ENCODE peak calls at places on chromosomes 16 and 17, in seven cellular contexts. One of them, this sample, is unnamed. For H3K4me1, the result is how much of the 10 kb centered on the place peaks cover.

GRCh38 chr17:75514299-75515228 is 773 bp downstream of the CASKIN2 start:
- DNase-seq in A549: no peak
- DNase-seq in K562: peak
- DNase-seq in mesendoderm: peak
- DNase-seq in H9: no peak
- DNase-seq in cardiac muscle cell: no peak
- DNase-seq in OCI-LY7: no peak
- DNase-seq in this sample: no peak

GRCh38 chr16:10145636-10146035 is 36.6 kb downstream of the GRIN2A start:
- DNase-seq in A549: no peak
- DNase-seq in K562: no peak
- DNase-seq in mesendoderm: no peak
- DNase-seq in H9: no peak
- DNase-seq in cardiac muscle cell: no peak
- DNase-seq in OCI-LY7: no peak
- DNase-seq in this sample: no peak

GRCh38 chr17:65670667-65671371 is 109.4 kb upstream of the AXIN2 start:
- DNase-seq in A549: no peak
- DNase-seq in K562: no peak
- DNase-seq in mesendoderm: no peak
- DNase-seq in H9: no peak
- DNase-seq in cardiac muscle cell: no peak
- DNase-seq in OCI-LY7: no peak
- DNase-seq in this sample: no peak

GRCh38 chr16:20866792-20867191 is 33.4 kb downstream of the DCUN1D3 start:
- DNase-seq in A549: no peak
- DNase-seq in K562: no peak
- DNase-seq in mesendoderm: no peak
- DNase-seq in H9: no peak
- DNase-seq in cardiac muscle cell: no peak
- DNase-seq in OCI-LY7: no peak
- DNase-seq in this sample: no peak

GRCh38 chr16:49615606-49616005 is 240.3 kb downstream of the ZNF423 start:
- DNase-seq in A549: no peak
- DNase-seq in K562: no peak
- DNase-seq in mesendoderm: no peak
- DNase-seq in H9: peak
- DNase-seq in cardiac muscle cell: no peak
- DNase-seq in OCI-LY7: no peak
- DNase-seq in this sample: peak

GRCh38 chr17:31919802-31920525 is 16.8 kb upstream of the SUZ12 start:
- DNase-seq in A549: no peak
- DNase-seq in K562: no peak
- DNase-seq in mesendoderm: no peak
- DNase-seq in H9: no peak
- DNase-seq in cardiac muscle cell: peak
- DNase-seq in OCI-LY7: no peak
- DNase-seq in this sample: peak

GRCh38 chr16:4200000-4200780 is 41.7 kb downstream of the SRL start:
- DNase-seq in A549: peak
- DNase-seq in K562: peak
- DNase-seq in mesendoderm: peak
- DNase-seq in H9: peak
- DNase-seq in cardiac muscle cell: peak
- DNase-seq in OCI-LY7: peak
- DNase-seq in this sample: peak

GRCh38 chr17:280901-281300 is 71.7 kb downstream of the RPH3AL start:
- DNase-seq in A549: no peak
- DNase-seq in K562: no peak
- DNase-seq in mesendoderm: no peak
- DNase-seq in H9: no peak
- DNase-seq in cardiac muscle cell: no peak
- DNase-seq in OCI-LY7: no peak
- DNase-seq in this sample: peak

GRCh38 chr17:11925271-11926021 is 71.8 kb downstream of the ZNF18 start:
- DNase-seq in A549: no peak
- DNase-seq in K562: no peak
- DNase-seq in mesendoderm: peak
- DNase-seq in H9: no peak
- DNase-seq in cardiac muscle cell: no peak
- DNase-seq in OCI-LY7: no peak
- DNase-seq in this sample: no peak

GRCh38 chr17:72104164-72104862 is 16.5 kb upstream of the SOX9 start:
- DNase-seq in A549: no peak
- DNase-seq in K562: no peak
- DNase-seq in mesendoderm: no peak
- DNase-seq in H9: no peak
- DNase-seq in cardiac muscle cell: peak
- DNase-seq in OCI-LY7: no peak
- DNase-seq in this sample: no peak

GRCh38 chr17:64146418-64147109 is 16.6 kb upstream of the ERN1 start:
- DNase-seq in A549: peak
- DNase-seq in K562: peak
- DNase-seq in mesendoderm: peak
- DNase-seq in H9: peak
- DNase-seq in cardiac muscle cell: peak
- DNase-seq in OCI-LY7: peak
- DNase-seq in this sample: peak

GRCh38 chr16:1612320-1613111 is at the start of gene CRAMP1:
- DNase-seq in A549: peak
- DNase-seq in K562: no peak
- DNase-seq in mesendoderm: peak
- DNase-seq in H9: no peak
- DNase-seq in cardiac muscle cell: peak
- DNase-seq in OCI-LY7: peak
- DNase-seq in this sample: peak
- H3K4me1 ChIP-seq in A549: under half
- H3K4me1 ChIP-seq in K562: under half
- H3K4me1 ChIP-seq in mesendoderm: under half
- H3K4me1 ChIP-seq in H9: under half
- H3K4me1 ChIP-seq in cardiac muscle cell: under half
- H3K4me1 ChIP-seq in OCI-LY7: under half
- H3K4me1 ChIP-seq in this sample: under half

DNA sequence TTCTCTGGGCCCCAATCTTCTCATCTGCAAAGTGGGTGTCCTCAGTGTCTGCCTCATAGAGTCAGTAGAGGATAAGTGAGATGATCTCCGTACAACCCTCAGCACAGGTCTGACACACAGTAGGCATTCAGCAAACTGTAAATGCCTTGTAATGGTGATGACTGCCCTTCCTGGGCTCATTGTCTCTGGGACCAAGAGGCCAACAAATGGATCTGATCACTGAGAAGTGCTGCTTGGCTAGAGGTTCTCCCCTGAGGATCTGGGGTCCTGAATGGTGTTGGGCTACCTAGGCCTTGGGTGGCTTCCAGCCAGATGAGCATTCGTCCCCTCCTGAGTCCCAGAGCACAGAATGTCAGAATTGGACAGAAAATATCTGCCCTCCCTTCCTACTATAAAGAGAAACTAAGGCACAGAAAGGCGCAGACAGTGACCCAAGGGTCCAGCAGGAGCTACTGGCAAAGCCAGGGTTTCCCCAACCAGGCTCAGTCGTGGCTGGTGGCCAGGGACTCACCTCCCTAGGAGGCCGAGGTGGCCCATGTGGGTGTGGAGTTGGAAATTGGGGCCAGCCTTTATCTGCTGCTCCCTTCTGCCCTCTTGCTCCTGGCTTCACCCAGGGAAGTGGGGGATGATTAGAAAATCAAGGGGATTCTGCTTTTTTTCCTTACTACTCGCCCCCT is 910 bp downstream of the DRC7 start:
- DNase-seq in A549: no peak
- DNase-seq in K562: no peak
- DNase-seq in mesendoderm: no peak
- DNase-seq in H9: no peak
- DNase-seq in cardiac muscle cell: no peak
- DNase-seq in OCI-LY7: no peak
- DNase-seq in this sample: no peak
- H3K27ac ChIP-seq in A549: no peak
- H3K27ac ChIP-seq in K562: peak
- H3K27ac ChIP-seq in mesendoderm: no peak
- H3K27ac ChIP-seq in H9: no peak
- H3K27ac ChIP-seq in cardiac muscle cell: no peak
- H3K27ac ChIP-seq in OCI-LY7: no peak
- H3K27ac ChIP-seq in this sample: no peak

DNA sequence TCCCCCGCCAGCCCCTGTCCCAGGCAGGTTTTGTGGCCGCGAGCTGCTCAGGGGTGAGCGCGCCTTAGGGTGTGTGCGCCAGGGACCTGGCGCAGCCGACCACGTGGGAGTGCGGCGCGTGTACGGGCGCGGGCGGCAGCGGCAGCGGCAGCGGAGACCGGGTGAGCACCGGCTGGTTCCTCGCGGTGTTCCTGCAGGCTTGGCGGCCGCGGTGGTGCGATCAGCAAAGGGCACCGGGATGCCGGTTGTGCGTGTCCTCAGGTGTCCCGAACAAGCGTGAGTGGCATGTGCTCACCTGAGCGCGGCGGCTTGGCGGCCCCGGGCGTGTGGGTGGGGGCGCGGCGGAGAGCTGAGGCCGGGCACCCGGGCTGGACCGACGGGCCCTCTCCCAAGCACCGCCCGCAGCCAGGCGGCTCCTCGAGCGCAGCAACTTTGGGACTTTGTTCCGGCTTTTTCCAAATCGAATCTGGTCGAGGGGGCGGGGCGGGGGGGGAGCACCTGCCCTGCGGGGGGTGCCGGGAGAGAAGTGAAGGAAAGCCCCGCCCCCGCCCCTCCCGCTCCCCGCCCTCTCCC is 331 bp upstream of the HSD11B2 start:
- DNase-seq in A549: no peak
- DNase-seq in K562: peak
- DNase-seq in mesendoderm: no peak
- DNase-seq in H9: no peak
- DNase-seq in cardiac muscle cell: no peak
- DNase-seq in OCI-LY7: peak
- DNase-seq in this sample: no peak
- H3K4me1 ChIP-seq in A549: under half
- H3K4me1 ChIP-seq in K562: under half
- H3K4me1 ChIP-seq in mesendoderm: under half
- H3K4me1 ChIP-seq in H9: under half
- H3K4me1 ChIP-seq in cardiac muscle cell: under half
- H3K4me1 ChIP-seq in OCI-LY7: under half
- H3K4me1 ChIP-seq in this sample: under half

DNA sequence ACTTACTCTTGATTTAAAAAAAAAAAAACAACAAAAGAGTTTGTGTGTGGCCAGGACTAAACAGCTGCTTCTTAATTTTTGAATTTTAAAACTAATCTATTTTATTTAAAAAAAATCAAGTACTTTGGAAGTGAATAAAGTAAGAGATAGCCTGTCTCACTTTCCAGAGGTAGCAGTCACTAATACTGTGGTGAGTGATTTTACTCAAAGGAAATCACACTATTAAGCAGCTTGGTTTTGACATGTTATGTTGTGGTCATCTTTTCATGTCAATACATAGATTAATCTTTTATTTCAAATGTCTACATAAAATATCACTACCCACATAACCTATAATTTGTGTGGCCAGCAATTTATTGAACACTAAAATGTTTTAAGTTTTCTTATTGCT is 102.2 kb upstream of the HLF start:
- DNase-seq in A549: no peak
- DNase-seq in K562: no peak
- DNase-seq in mesendoderm: no peak
- DNase-seq in H9: no peak
- DNase-seq in cardiac muscle cell: no peak
- DNase-seq in OCI-LY7: no peak
- DNase-seq in this sample: no peak
- H3K27ac ChIP-seq in A549: no peak
- H3K27ac ChIP-seq in K562: no peak
- H3K27ac ChIP-seq in mesendoderm: no peak
- H3K27ac ChIP-seq in H9: no peak
- H3K27ac ChIP-seq in cardiac muscle cell: no peak
- H3K27ac ChIP-seq in OCI-LY7: no peak
- H3K27ac ChIP-seq in this sample: peak

DNA sequence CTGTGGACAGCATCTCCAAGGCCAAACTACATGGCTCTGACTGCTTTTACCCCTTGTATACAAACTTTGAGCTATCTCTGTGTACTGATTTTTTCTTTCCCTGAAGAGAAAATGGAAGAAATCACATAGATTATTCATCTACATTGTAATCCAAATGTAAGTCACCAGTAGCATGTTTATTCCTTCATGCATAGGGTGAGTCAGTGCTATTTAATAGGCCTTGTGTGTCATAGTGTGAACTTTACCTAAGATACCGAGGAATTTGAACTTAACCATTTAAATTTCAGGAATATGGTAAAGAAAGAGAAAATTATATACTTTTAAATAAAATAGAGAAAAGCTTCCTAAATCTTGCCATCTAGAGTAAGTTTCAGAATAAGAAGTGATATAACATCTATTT is 16.5 kb downstream of the PHKB start:
- DNase-seq in A549: no peak
- DNase-seq in K562: no peak
- DNase-seq in mesendoderm: no peak
- DNase-seq in H9: no peak
- DNase-seq in cardiac muscle cell: peak
- DNase-seq in OCI-LY7: no peak
- DNase-seq in this sample: no peak
- H3K4me1 ChIP-seq in A549: under half
- H3K4me1 ChIP-seq in K562: under half
- H3K4me1 ChIP-seq in mesendoderm: under half
- H3K4me1 ChIP-seq in H9: under half
- H3K4me1 ChIP-seq in cardiac muscle cell: under half
- H3K4me1 ChIP-seq in OCI-LY7: under half
- H3K4me1 ChIP-seq in this sample: under half

DNA sequence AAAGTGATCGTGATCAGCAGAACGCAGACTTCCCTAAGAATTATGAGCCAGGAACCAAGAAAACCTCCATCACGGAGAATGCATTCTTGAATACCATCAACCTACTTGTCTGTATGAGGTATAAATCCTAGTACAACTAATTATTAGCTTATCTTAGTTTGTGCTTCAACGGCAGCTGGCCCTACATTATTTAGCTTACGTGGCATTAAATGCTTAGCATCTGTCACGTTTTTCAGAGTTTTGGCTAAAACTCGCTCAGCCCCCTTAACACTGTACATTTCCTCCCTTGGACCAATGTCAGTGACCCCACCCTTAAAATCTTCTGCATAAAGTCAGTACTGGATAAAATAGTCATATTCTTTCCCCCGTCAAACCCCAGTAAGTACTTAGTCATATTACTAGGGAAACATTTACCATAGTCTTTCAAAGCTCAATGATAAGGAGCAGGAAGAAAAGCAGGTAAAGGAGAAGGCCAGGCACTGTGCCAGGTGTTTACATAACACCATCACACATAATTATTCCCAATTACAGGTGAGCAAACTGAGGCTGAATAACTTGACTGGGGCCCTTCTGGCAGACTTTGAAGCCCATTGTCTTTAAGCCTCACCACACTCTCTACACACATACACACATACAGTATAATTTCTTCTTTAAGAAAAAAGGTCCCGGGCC is 16.6 kb upstream of the TXNDC11 start:
- DNase-seq in A549: no peak
- DNase-seq in K562: no peak
- DNase-seq in mesendoderm: no peak
- DNase-seq in H9: no peak
- DNase-seq in cardiac muscle cell: no peak
- DNase-seq in OCI-LY7: no peak
- DNase-seq in this sample: no peak
- H3K27ac ChIP-seq in A549: no peak
- H3K27ac ChIP-seq in K562: no peak
- H3K27ac ChIP-seq in mesendoderm: no peak
- H3K27ac ChIP-seq in H9: no peak
- H3K27ac ChIP-seq in cardiac muscle cell: no peak
- H3K27ac ChIP-seq in OCI-LY7: no peak
- H3K27ac ChIP-seq in this sample: no peak